ENCODE peak calls at places on chromosome 18, in seven cellular contexts. Y is activated T-cell treated with anti-CD3 and anti-CD28 coated beads for 1 hour; L is fibroblast of the conjunctiva; P is iPS DF 19.7; V is activated T-helper 1 cell treated with anti-CD3 and anti-CD28 coated beads, Interleukin-2, amount 50 U/mL, for 16 hours; G is cardiac muscle cell; F is SK-N-DZ. X is an unnamed sample.

GRCh38 chr18:11146238-11146946 is 3.0 kb downstream of the PIEZO2 start:
- DNase-seq in L (no peak), Y (no peak), F (no peak), V (no peak), G (no peak), P (no peak), X (no peak)

GRCh38 chr18:52341617-52342381 is 1.8 kb downstream of the DCC start:
- DNase-seq in Y (no peak), L (no peak), P (no peak), V (no peak), G (no peak), F (no peak), X (no peak)

GRCh38 chr18:35524236-35524635 is 26.5 kb upstream of the INO80C start:
- DNase-seq in P (no peak), Y (no peak), L (no peak), F (no peak), V (no peak), G (no peak), X (no peak)

GRCh38 chr18:25288340-25288955 is 63.5 kb downstream of the ZNF521 start:
- DNase-seq in L (no peak), Y (no peak), G (no peak), F (no peak), V (no peak), P (no peak), X (no peak)

GRCh38 chr18:48943736-48944527 is 6.8 kb downstream of the SMAD7 start:
- DNase-seq in L (no peak), Y (no peak), V (no peak), F (no peak), P (no peak), G (no peak), X (no peak)

GRCh38 chr18:9823805-9824473 is 61.8 kb upstream of the TXNDC2 start:
- DNase-seq in Y (no peak), F (no peak), L (peak), P (no peak), G (peak), V (no peak), X (no peak)

GRCh38 chr18:31680836-31681568 is 3.4 kb downstream of the B4GALT6 start:
- DNase-seq in V (no peak), L (no peak), P (no peak), F (no peak), Y (no peak), G (no peak), X (no peak)

GRCh38 chr18:75208055-75208835 is 694 bp downstream of the PTGR3 start:
- DNase-seq in G (peak), L (no peak), F (peak), V (peak), Y (peak), P (no peak), X (peak)

GRCh38 chr18:22613788-22614187 is 196.1 kb upstream of the CTAGE1 start:
- DNase-seq in P (no peak), V (no peak), L (no peak), F (no peak), G (peak), Y (no peak), X (no peak)

GRCh38 chr18:46055841-46056240 is 16.2 kb downstream of the PSTPIP2 start:
- DNase-seq in Y (no peak), L (no peak), P (no peak), V (no peak), F (no peak), G (no peak), X (no peak)

GRCh38 chr18:60358516-60358915 is 14.1 kb downstream of the MC4R start:
- DNase-seq in L (no peak), P (no peak), Y (no peak), F (no peak), G (peak), V (no peak), X (no peak)

GRCh38 chr18:54612237-54612636 is 21.2 kb downstream of the DYNAP start:
- DNase-seq in F (no peak), V (no peak), L (no peak), Y (no peak), G (no peak), P (no peak), X (no peak)

GRCh38 chr18:62088146-62088545 is 98.7 kb downstream of the PIGN start:
- DNase-seq in L (no peak), F (no peak), Y (no peak), V (no peak), G (peak), P (no peak), X (no peak)

GRCh38 chr18:78554944-78555608 is 424.5 kb upstream of the SALL3 start:
- DNase-seq in V (no peak), P (no peak), L (no peak), F (no peak), G (no peak), Y (no peak), X (no peak)

GRCh38 chr18:66754335-66754734 is 150.4 kb upstream of the CDH19 start:
- DNase-seq in Y (no peak), P (no peak), L (no peak), V (no peak), G (no peak), F (no peak), X (no peak)

GRCh38 chr18:5237083-5237722 is 40.1 kb upstream of the AKAIN1 start:
- DNase-seq in V (no peak), G (peak), P (no peak), L (no peak), F (peak), Y (peak), X (peak)

GRCh38 chr18:48274301-48274700 is 134.9 kb downstream of the ZBTB7C start:
- DNase-seq in F (no peak), Y (no peak), L (no peak), V (no peak), P (no peak), G (no peak), X (no peak)

X was measured in NK-92 treated with Interleukin-12 subunit alpha and Interleukin-12 subunit beta, amount 100 ng/mL, for 24 hours.